ENCODE peak calls at places on chromosomes 12 and 14, in ten cellular contexts. R is fibroblast of lung, H is tibial artery, P is heart left ventricle, X is testis, K is body of pancreas, Y is uterus, J is pancreas, G is left lung, Z is PC-9. I is an unnamed sample.
A peak's percentile ranks its signal among the peaks of the same experiment; 100 is the strongest.

GRCh38 chr12:122452701-122453285 is 30.3 kb upstream of the CLIP1 start:
- DNase-seq in R (no peak), H (no peak), P (no peak), X (no peak), K (no peak), Y (no peak), J (no peak), G (no peak), Z (no peak), I (no peak)

GRCh38 chr14:58969951-58970751 is 218.3 kb upstream of the DAAM1 start:
- DNase-seq in R (peak; percentile 72), H (no peak), P (no peak), X (no peak), K (peak; percentile 39), Y (no peak), J (peak; percentile 53), G (no peak), Z (no peak), I (no peak)

GRCh38 chr12:9391751-9392240 is 183.6 kb upstream of the PZP start:
- DNase-seq in R (no peak), H (no peak), P (no peak), X (no peak), K (no peak), Y (no peak), J (no peak), G (no peak), Z (no peak), I (no peak)

GRCh38 chr12:58443273-58443980 is 476.9 kb downstream of the LRIG3 start:
- DNase-seq in R (peak; percentile 30), H (no peak), P (no peak), X (peak; percentile 17), K (no peak), Y (no peak), J (no peak), G (no peak), Z (peak; percentile 4), I (no peak)

GRCh38 chr14:92586966-92587365 is 73.4 kb downstream of the RIN3 start:
- DNase-seq in R (no peak), H (no peak), P (no peak), X (no peak), K (no peak), Y (no peak), J (no peak), G (no peak), Z (no peak), I (no peak)

GRCh38 chr14:81710232-81710845 is 176.7 kb upstream of the SEL1L start:
- DNase-seq in R (peak; percentile 3), H (no peak), P (no peak), X (peak; percentile 35), K (peak; percentile 35), Y (no peak), J (no peak), G (no peak), Z (no peak), I (no peak)

GRCh38 chr12:51428256-51428655 is 3.6 kb downstream of the SLC4A8 start:
- DNase-seq in R (no peak), H (no peak), P (no peak), X (no peak), K (no peak), Y (no peak), J (no peak), G (no peak), Z (no peak), I (no peak)

GRCh38 chr14:79354336-79354735 is 857.0 kb downstream of the DIO2 start:
- DNase-seq in R (no peak), H (no peak), P (no peak), X (no peak), K (no peak), Y (no peak), J (no peak), G (no peak), Z (no peak), I (no peak)

GRCh38 chr14:53957739-53958138 is 1.1 kb upstream of the BMP4 start:
- DNase-seq in R (no peak), H (no peak), P (no peak), X (no peak), K (no peak), Y (no peak), J (no peak), G (no peak), Z (no peak), I (no peak)

GRCh38 chr12:31021809-31022492 is 51.7 kb upstream of the DDX11 start:
- DNase-seq in R (peak; percentile 63), H (no peak), P (no peak), X (no peak), K (no peak), Y (no peak), J (no peak), G (no peak), Z (no peak), I (no peak)
- TF ChIP-seq CTCF in R (peak; percentile 9), H (no peak), P (no peak), X (no peak), K (no peak), Y (no peak), J (no peak), G (no peak), Z (no peak), I (no peak)

DNA sequence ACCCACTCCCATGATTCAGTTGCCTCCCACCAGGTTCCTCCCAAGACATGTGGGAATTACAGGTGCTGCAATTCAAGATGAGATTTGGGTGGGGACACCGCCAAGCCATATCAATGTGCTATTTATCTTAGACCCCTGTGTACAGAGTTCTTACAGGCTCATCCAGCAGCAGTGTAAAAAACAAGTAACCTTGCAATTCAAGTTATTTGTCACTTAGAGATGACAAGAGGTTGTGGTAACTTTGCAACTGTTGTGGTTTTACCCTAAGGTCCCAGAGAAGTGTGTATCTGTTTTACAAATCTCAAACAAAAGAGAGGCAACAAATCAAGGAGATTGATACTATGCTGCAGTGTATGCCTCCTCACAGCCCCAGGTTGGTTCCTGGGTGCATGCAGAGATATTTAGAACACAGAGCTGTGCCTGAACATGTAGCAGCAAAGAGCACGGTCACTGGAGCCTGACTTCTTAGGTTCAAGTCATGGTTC is 11.5 kb upstream of the HELB start:
- DNase-seq in R (no peak), H (no peak), P (no peak), X (no peak), K (no peak), Y (no peak), J (no peak), G (no peak), Z (no peak), I (no peak)
- H3K27ac ChIP-seq in R (no peak overlapping the region), H (no peak overlapping the region), P (no peak overlapping the region), X (no peak overlapping the region), K (no peak overlapping the region), Y (no peak overlapping the region), J (no peak overlapping the region), G (no peak overlapping the region), Z (no peak overlapping the region), I (no peak overlapping the region)

DNA sequence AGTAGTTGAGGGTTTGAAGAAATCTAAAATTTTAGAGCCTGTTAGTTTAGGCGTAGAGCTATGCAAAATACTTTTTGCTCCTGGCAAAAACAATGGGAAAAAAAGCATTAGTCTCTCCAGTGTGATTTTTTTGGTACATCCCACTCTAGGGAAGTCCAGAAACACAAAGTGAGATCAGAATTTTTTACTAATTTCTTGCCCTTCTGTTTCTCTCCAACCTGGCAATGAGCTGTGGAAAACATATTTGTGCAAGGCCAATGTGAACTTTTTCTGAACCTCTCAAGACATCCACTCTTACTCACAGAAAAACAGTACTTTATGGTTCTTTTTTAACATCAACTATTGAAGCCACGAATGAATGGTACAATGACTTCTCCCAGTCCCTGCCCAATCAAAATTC is 56.9 kb upstream of the DCN start:
- DNase-seq in R (peak; percentile 14), H (no peak), P (no peak), X (no peak), K (no peak), Y (no peak), J (no peak), G (no peak), Z (no peak), I (no peak)
- H3K4me3 ChIP-seq in R (no peak overlapping the region), H (no peak overlapping the region), P (no peak overlapping the region), X (no peak overlapping the region), K (no peak overlapping the region), Y (no peak overlapping the region), J (no peak overlapping the region), G (no peak overlapping the region), Z (no peak overlapping the region), I (no peak overlapping the region)

GRCh38 chr12:126617312-126617711 is 1552.1 kb downstream of the AACS start:
- DNase-seq in R (no peak), H (no peak), P (no peak), X (peak; percentile 18), K (peak; percentile 23), Y (no peak), J (no peak), G (no peak), Z (peak; percentile 3), I (no peak)
- TF ChIP-seq CTCF in R (peak; percentile 6), H (no peak), P (no peak), X (peak; percentile 10), K (peak; percentile 41), Y (no peak), J (peak; percentile 14), G (no peak), Z (peak; percentile 67), I (peak; percentile 56)

DNA sequence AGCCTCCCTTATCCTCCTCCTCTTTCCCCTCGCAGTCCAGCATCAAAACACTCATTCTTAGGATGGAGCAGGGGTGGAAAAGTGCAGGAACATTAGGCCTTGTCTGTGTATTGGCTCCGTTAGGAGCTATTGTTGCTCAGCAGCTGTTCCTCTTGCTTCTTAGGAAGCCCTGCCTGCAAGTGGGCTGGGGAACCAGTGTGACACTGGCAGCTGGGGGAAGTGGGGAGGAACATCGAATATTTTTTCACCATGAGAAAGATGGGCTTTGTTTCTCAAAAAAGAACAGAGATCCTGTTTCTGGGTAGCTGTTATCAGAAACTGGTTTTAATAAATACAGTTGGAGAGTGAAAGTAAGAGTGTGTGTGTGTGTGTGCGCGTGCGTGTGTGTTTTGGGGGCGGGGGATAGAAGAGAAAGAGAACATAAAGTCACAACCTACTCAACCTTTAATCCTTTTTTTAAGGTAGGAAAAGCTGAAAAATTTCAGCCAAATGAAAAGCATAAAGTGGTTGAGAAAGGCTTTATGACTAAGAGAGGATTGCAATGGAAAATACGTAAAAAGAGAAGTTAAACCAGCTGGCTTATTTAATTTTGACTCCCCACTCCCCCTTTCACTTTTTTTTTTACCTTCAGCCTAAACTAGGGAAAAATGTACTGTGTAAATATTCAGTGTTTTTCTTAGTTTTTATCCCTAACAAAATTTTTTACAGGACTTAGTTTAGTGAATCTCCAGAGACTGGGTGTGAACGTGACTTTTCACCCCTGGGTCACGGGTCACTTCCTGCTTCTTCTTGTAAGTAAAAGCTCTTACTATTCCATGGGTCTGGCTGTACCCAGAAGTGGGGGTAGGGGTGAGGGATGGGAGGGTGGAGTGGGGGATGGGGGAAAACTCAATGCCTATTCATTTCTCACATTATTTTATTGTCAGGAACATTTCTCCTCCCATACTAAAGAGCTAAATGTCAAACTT is 197.1 kb upstream of the PLEKHG7 start:
- DNase-seq in R (peak; percentile 9), H (peak; percentile 82), P (peak; percentile 68), X (peak; percentile 81), K (peak; percentile 59), Y (peak; percentile 85), J (peak; percentile 39), G (no peak), Z (no peak), I (no peak)
- H3K27ac ChIP-seq in R (peak overlapping the region; percentile 38), H (peak overlapping the region; percentile 82), P (peak overlapping the region; percentile 91), X (peak overlapping the region; percentile 22), K (peak overlapping the region; percentile 89), Y (peak overlapping the region; percentile 84), J (peak overlapping the region; percentile 80), G (peak overlapping the region; percentile 84), Z (no peak overlapping the region), I (peak overlapping the region; percentile 85)

I was measured in dorsolateral prefrontal cortex.